ENCODE peak calls at places on chromosomes 5 and 9, in five cellular contexts. J is GM06990, I is mammary epithelial cell, X is DND-41, P is sigmoid colon. F is an unnamed sample.
A peak's percentile ranks its signal among the peaks of the same experiment; 100 is the strongest.

GRCh38 chr9:70601000-70601929 is 186.8 kb upstream of the KLF9 start:
- DNase-seq in I (peak; percentile 70), J (no peak), P (peak; percentile 99), X (no peak), F (peak; percentile 76)

GRCh38 chr5:32445831-32446614 is 1.5 kb upstream of the ZFR start:
- DNase-seq in I (peak; percentile 65), P (no peak), X (no peak), J (no peak), F (no peak)

GRCh38 chr5:60092671-60093422 is 199.3 kb upstream of the PDE4D start:
- DNase-seq in J (no peak), I (peak; percentile 72), X (no peak), P (no peak), F (peak; percentile 97)

GRCh38 chr5:71013575-71013974 is 11.6 kb downstream of the NAIP start:
- DNase-seq in J (no peak), I (no peak), P (no peak), X (no peak), F (no peak)

GRCh38 chr5:59786271-59786805 is 107.2 kb downstream of the PDE4D start:
- DNase-seq in X (no peak), J (no peak), I (peak; percentile 92), P (no peak), F (peak; percentile 98)

GRCh38 chr5:146620663-146621051 is 104.7 kb upstream of the GPR151 start:
- DNase-seq in J (no peak), X (no peak), P (no peak), I (no peak), F (no peak)

GRCh38 chr5:38455797-38456330 is 100.6 kb downstream of the LIFR start:
- DNase-seq in X (no peak), J (no peak), I (no peak), P (no peak), F (no peak)

GRCh38 chr5:104472811-104473210 is 910.2 kb upstream of the NUDT12 start:
- DNase-seq in I (no peak), J (no peak), X (no peak), P (no peak), F (no peak)

GRCh38 chr5:14229181-14229580 is 86.0 kb downstream of the TRIO start:
- DNase-seq in J (no peak), X (no peak), P (no peak), I (no peak), F (no peak)

GRCh38 chr9:114364123-114364522 is 23.7 kb downstream of the AKNA start:
- DNase-seq in P (no peak), J (no peak), I (peak; percentile 90), X (no peak), F (peak; percentile 50)

GRCh38 chr5:147519380-147519779 is 9.5 kb upstream of the DPYSL3 start:
- DNase-seq in J (no peak), X (no peak), P (no peak), I (no peak), F (no peak)

GRCh38 chr5:8685704-8686103 is 816.8 kb downstream of the MTRR start:
- DNase-seq in X (peak; percentile 16), P (no peak), I (no peak), J (no peak), F (no peak)

GRCh38 chr9:98095401-98095800 is 23.6 kb downstream of the TRIM14 start:
- DNase-seq in X (no peak), P (no peak), I (no peak), J (no peak), F (no peak)

GRCh38 chr9:130201399-130201873 is 29.2 kb downstream of the NCS1 start:
- DNase-seq in X (no peak), J (no peak), P (peak; percentile 88), I (no peak), F (peak; percentile 73)

GRCh38 chr9:77177894-77178794 is 810 bp downstream of the VPS13A start:
- DNase-seq in P (peak; percentile 76), J (peak; percentile 74), X (peak; percentile 60), I (peak; percentile 40), F (peak; percentile 21)

GRCh38 chr5:160092960-160093701 is 26.1 kb downstream of the PWWP2A start:
- DNase-seq in P (no peak), I (no peak), J (peak; percentile 26), X (no peak), F (no peak)

GRCh38 chr9:133932176-133932575 is 59.9 kb downstream of the VAV2 start:
- DNase-seq in I (no peak), P (no peak), X (no peak), J (no peak), F (no peak)

GRCh38 chr5:135371738-135372232 is 27.2 kb downstream of the MACROH2A1 start:
- DNase-seq in P (no peak), X (no peak), I (no peak), J (no peak), F (peak; percentile 44)

GRCh38 chr5:121982089-121982488 is 20.3 kb downstream of the SRFBP1 start:
- DNase-seq in J (no peak), P (no peak), I (no peak), X (no peak), F (no peak)

GRCh38 chr9:130862747-130863146 is 27.7 kb downstream of the ABL1 start:
- DNase-seq in X (no peak), I (no peak), J (no peak), P (peak; percentile 78), F (no peak)

GRCh38 chr5:139668064-139668880 is 20.1 kb downstream of the CXXC5 start:
- DNase-seq in J (peak; percentile 73), X (no peak), I (peak; percentile 73), P (no peak), F (peak; percentile 35)

DNA sequence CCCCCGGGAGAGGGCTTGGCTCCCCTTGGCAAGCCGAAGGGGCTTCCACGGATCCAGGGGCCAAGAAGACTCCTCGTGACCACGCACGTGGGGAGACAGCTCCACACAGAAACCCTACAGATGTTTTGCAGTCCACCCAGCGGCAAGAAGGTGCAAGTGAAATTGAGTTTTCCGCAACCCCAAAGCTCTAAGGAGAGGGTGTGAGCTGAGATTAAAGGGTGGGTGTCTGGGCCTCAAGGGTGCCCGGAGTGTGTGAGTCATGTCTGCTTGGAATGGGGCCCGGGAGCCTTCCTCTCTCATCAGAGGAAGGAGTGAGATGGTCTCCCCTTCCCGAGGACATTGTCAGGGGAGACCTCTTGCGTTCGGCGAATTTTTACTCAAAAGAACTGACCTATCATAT is 79.1 kb downstream of the OLFM1 start:
- DNase-seq in I (no peak), X (no peak), J (no peak), P (no peak), F (no peak)
- TF ChIP-seq CTCF in I (no peak), X (no peak), J (no peak), P (no peak), F (no peak)

GRCh38 chr5:81006955-81007636 is 46.9 kb downstream of the RASGRF2 start:
- DNase-seq in J (no peak), I (no peak), P (no peak), X (peak; percentile 72), F (no peak)

GRCh38 chr5:81006231-81006630 is 46.1 kb downstream of the RASGRF2 start:
- DNase-seq in X (no peak), I (no peak), J (no peak), P (no peak), F (no peak)

GRCh38 chr5:81003987-81004386 is 43.8 kb downstream of the RASGRF2 start:
- DNase-seq in P (no peak), X (no peak), I (no peak), J (no peak), F (no peak)

GRCh38 chr5:81007637-81008027 is 47.5 kb downstream of the RASGRF2 start:
- DNase-seq in P (no peak), J (no peak), X (no peak), I (no peak), F (no peak)

DNA sequence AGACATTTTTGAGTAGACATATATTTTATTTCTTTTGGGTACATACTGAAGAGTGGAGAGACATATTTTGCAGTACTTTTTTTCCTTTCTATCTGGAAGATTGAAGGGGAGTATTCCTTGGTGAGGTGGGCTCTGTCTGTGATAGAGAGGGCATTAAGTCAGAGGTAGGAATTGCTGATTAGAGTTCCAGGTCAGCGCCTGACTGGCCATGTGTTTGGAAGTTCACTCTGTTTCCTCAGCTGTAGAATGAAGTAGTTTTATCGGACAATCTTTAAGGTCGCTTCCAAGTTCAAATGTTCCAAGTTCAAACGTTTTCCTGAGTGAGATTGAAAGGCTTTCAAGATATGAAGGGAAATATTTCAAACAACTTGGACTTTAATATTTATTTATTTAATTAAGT is 45.5 kb downstream of the RASGRF2 start:
- DNase-seq in X (no peak), J (no peak), P (no peak), I (no peak), F (no peak)
- H3K36me3 ChIP-seq in X (no peaks in the 10 kb centered on the region), J (no peaks in the 10 kb centered on the region), P (no peaks in the 10 kb centered on the region), I (no peaks in the 10 kb centered on the region), F (no peaks in the 10 kb centered on the region)

GRCh38 chr5:56712895-56713565 is 102.3 kb upstream of the MAP3K1 start:
- DNase-seq in P (no peak), X (no peak), I (no peak), J (no peak), F (no peak)

GRCh38 chr5:56715996-56716395 is 99.4 kb upstream of the MAP3K1 start:
- DNase-seq in J (no peak), I (no peak), P (no peak), X (no peak), F (no peak)

DNA sequence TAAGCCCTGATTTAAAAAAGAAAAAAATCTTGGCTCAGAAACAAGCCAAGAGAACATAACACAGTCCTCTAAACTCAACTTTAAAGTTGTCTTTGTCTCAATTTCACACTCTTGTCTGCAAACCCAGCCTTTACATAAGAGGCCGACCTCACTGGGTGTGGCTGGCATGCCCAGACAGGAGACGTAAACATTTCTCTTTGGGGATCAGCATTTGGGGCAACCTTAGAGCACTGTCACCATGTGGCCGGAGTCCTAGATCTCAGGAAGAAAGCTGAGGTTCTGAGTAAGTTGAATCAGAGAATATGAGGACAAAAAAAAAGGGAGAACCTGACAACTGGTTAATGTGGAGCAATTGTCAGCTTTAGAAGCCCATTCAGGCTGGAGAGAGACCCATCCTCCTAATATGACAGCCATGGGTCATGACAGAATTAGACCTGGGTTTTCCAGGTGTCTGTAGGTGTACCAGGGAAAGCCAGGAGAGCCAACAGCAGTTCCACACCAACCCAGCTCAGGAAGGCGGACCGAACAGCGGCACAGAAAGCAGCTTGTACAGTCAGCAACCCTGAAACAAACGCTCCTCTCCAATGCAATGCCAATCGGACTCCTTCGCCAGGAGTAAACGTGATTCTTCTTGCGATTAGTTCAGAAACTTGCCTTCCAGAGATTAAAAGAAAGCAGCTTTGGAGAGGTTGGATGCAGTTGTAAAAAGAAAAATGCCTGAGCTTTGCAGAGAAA is 97.9 kb upstream of the MAP3K1 start:
- DNase-seq in X (no peak), J (no peak), I (peak; percentile 55), P (no peak), F (peak; percentile 80)
- H3K4me3 ChIP-seq in X (no peak overlapping the region), J (no peak overlapping the region), I (no peak overlapping the region), P (no peak overlapping the region), F (peak overlapping the region; percentile 7)

GRCh38 chr9:89738137-89738932 is 133.5 kb downstream of the GADD45G start:
- DNase-seq in J (no peak), I (no peak), X (no peak), P (no peak), F (no peak)
- TF ChIP-seq CTCF in J (no peak), I (no peak), X (no peak), P (no peak), F (no peak)

GRCh38 chr9:115999498-115999897 is 154.1 kb upstream of the PAPPA start:
- DNase-seq in X (no peak), I (no peak), J (no peak), P (no peak), F (peak; percentile 84)

GRCh38 chr9:116002624-116003023 is 151.0 kb upstream of the PAPPA start:
- DNase-seq in X (no peak), P (no peak), J (no peak), I (peak; percentile 83), F (peak; percentile 79)

GRCh38 chr9:116000748-116001329 is 152.8 kb upstream of the PAPPA start:
- DNase-seq in X (peak; percentile 7), J (no peak), P (no peak), I (no peak), F (peak; percentile 16)

GRCh38 chr9:116005267-116005666 is 148.3 kb upstream of the PAPPA start:
- DNase-seq in I (no peak), J (no peak), P (no peak), X (no peak), F (no peak)

GRCh38 chr9:116002181-116002580 is 151.4 kb upstream of the PAPPA start:
- DNase-seq in P (no peak), X (no peak), J (no peak), I (no peak), F (no peak)
- H3K36me3 ChIP-seq in P (no peaks in the 10 kb centered on the region), X (no peaks in the 10 kb centered on the region), J (no peaks in the 10 kb centered on the region), I (no peaks in the 10 kb centered on the region), F (no peaks in the 10 kb centered on the region)